ENCODE peak calls at places on chromosomes 16 and 17, in eight cellular contexts. Y is AG10803, G is fibroblast of the aortic adventitia, D is tibial artery, L is GM10248, F is fibroblast of pulmonary artery, N is cardiac muscle cell, C is astrocyte of the spinal cord. Z is an unnamed sample.
A peak's percentile ranks its signal among the peaks of the same experiment; 100 is the strongest.

GRCh38 chr17:49570540-49571242 is 5.0 kb upstream of the NXPH3 start:
- DNase-seq in Y (no peak), D (no peak), G (no peak), C (no peak), L (no peak), N (no peak), F (no peak), Z (no peak)

GRCh38 chr16:67668495-67669157 is 2.0 kb downstream of the C16orf86 start:
- DNase-seq in N (no peak), Y (no peak), C (no peak), G (no peak), L (no peak), D (no peak), F (no peak), Z (peak; percentile 50)

GRCh38 chr16:66070140-66070887 is 296.2 kb upstream of the CDH5 start:
- DNase-seq in F (peak; percentile 90), L (no peak), N (peak; percentile 97), G (peak; percentile 93), C (peak; percentile 33), Y (peak; percentile 85), D (no peak), Z (no peak)

GRCh38 chr16:57133101-57133500 is 40.7 kb downstream of the CPNE2 start:
- DNase-seq in Y (no peak), D (no peak), N (no peak), C (no peak), F (no peak), L (no peak), G (no peak), Z (no peak)

GRCh38 chr17:35931794-35932419 is 1.3 kb upstream of the RDM1 start:
- DNase-seq in G (peak; percentile 70), N (peak; percentile 90), Y (no peak), C (peak; percentile 34), L (no peak), F (peak; percentile 79), D (no peak), Z (no peak)

GRCh38 chr17:67353929-67354557 is 12.3 kb downstream of the PSMD12 start:
- DNase-seq in Y (no peak), G (no peak), L (no peak), C (no peak), N (no peak), D (no peak), F (no peak), Z (no peak)

GRCh38 chr16:12551946-12552345 is 251.7 kb downstream of the CPPED1 start:
- DNase-seq in N (peak; percentile 30), D (no peak), L (no peak), C (no peak), F (peak; percentile 29), G (no peak), Y (no peak), Z (no peak)

GRCh38 chr17:4920351-4921048 is 11.6 kb upstream of the GP1BA start:
- DNase-seq in C (no peak), N (peak; percentile 78), F (peak; percentile 69), Y (peak; percentile 66), G (peak; percentile 18), L (no peak), D (no peak), Z (no peak)

GRCh38 chr17:75240394-75241142 is 20.8 kb downstream of the GGA3 start:
- DNase-seq in D (no peak), C (peak; percentile 13), F (peak; percentile 37), Y (peak; percentile 24), L (peak; percentile 54), G (peak; percentile 68), N (peak; percentile 40), Z (peak; percentile 69)

GRCh38 chr17:64020068-64020766 is at the start of gene ICAM2:
- DNase-seq in C (no peak), D (no peak), F (no peak), L (peak; percentile 70), Y (no peak), N (no peak), G (no peak), Z (peak; percentile 96)

GRCh38 chr17:59830007-59830630 is 62.6 kb downstream of the TUBD1 start:
- DNase-seq in F (peak; percentile 83), L (no peak), D (peak; percentile 63), G (peak; percentile 85), N (peak; percentile 85), C (peak; percentile 83), Y (peak; percentile 88), Z (peak; percentile 54)

GRCh38 chr17:57522436-57523005 is 222.6 kb downstream of the CCDC182 start:
- DNase-seq in D (no peak), F (no peak), N (no peak), G (no peak), L (no peak), C (no peak), Y (no peak), Z (no peak)

GRCh38 chr16:69535123-69536050 is 30.4 kb upstream of the NFAT5 start:
- DNase-seq in N (peak; percentile 43), Y (peak; percentile 66), D (no peak), C (peak; percentile 47), F (peak; percentile 56), L (no peak), G (peak; percentile 51), Z (no peak)

GRCh38 chr17:39872700-39873099 is 4.7 kb downstream of the ZPBP2 start:
- DNase-seq in F (peak; percentile 33), Y (peak; percentile 28), N (peak; percentile 39), G (no peak), D (no peak), C (peak; percentile 12), L (no peak), Z (no peak)

GRCh38 chr16:67842509-67843342 is 606 bp downstream of the THAP11 start:
- DNase-seq in Y (peak; percentile 45), G (peak; percentile 54), F (peak; percentile 56), C (peak; percentile 58), D (peak; percentile 76), N (peak; percentile 66), L (peak; percentile 50), Z (peak; percentile 74)

GRCh38 chr16:53156516-53156915 is 101.7 kb downstream of the CHD9 start:
- DNase-seq in G (no peak), C (peak; percentile 45), Y (peak; percentile 50), F (no peak), L (no peak), D (no peak), N (no peak), Z (no peak)

GRCh38 chr17:45770632-45771472 is 13.3 kb upstream of the CRHR1 start:
- DNase-seq in C (no peak), D (no peak), N (no peak), G (no peak), Y (no peak), L (no peak), F (no peak), Z (no peak)

GRCh38 chr16:86048882-86049585 is 150.1 kb downstream of the IRF8 start:
- DNase-seq in N (no peak), D (no peak), F (no peak), L (no peak), G (no peak), C (no peak), Y (no peak), Z (peak; percentile 33)
- TF ChIP-seq CTCF in N (no peak), D (no peak), F (no peak), L (no peak), G (no peak), C (no peak), Y (no peak), Z (no peak)

DNA sequence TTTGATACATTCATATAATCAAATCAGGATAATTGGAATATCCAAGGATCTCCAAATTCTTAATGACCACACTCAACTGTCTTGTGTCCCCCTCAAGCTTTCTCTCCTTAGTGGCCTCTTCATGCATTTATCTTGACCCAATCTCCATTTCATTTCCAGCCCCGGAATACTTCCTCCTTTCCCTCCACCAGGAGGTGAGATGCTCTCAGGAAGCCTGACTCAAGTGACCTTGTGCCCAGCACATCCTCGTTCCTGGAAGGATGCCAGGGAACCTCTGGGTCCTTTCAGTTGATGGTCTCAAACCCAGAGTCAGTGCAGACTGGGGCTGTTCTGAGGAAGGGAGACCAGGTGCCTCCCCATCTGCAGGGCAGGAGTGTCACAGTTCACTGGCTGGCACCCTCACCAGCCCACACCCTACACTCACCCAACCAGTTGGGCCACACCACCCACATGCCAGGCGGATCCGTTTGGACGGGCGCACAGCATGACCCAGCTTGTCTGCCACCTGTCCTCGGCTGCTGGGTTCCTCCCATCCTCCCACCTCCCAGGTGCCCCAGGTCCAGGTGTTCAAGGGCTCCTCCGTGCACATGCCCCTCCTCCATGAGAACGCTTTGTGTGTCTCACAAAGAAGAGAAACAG is 14.0 kb upstream of the EMP2 start:
- DNase-seq in Y (no peak), N (no peak), G (no peak), L (no peak), D (no peak), C (no peak), F (no peak), Z (no peak)
- TF ChIP-seq CTCF in Y (no peak), N (no peak), G (no peak), L (no peak), D (no peak), C (no peak), F (no peak), Z (no peak)

DNA sequence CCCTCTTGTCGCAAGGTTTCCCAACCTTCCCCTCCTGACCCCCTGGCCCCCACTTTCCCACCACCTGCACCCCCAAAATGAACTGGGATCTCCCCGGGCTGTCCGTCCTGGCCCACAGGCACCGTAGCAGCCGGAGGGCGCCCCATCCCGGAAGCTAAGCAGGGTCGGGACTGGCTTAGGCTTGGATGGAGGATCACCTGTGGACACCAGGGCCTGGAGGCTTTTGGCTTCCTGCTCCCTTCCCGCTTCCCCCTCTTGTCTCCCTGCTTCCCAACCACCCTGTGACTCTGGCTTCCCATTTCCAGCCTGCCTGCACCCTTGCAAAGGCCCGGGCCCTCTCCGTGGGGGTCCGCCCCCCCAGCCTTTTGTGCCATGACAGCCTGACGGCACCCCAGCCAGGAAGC is 2291.3 kb downstream of the TP53TG3F start:
- DNase-seq in D (no peak), F (no peak), Y (no peak), N (no peak), G (no peak), C (no peak), L (peak; percentile 9), Z (no peak)
- TF ChIP-seq CTCF in D (no peak), F (no peak), Y (no peak), N (no peak), G (no peak), C (no peak), L (no peak), Z (no peak)

DNA sequence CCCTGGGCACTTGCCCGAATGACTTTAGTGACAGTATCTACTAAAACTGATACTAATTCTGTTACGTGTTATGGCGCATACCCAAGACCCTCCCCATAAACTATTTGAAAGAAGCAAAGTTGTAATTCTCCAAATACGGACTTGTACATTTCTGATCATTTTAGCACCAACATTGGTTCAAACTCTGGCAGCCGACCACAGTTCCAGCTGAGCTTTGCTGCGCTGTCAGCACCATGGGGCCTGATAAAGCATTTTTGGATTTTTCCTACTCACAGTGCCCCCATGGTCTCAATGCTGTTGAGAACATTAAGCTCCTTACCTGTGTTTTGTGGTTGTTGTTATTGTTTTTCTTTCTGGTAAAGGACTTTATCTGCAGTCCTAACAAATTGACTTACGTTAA is 460.7 kb downstream of the MAF start:
- DNase-seq in G (no peak), C (no peak), N (no peak), L (no peak), D (no peak), F (no peak), Y (no peak), Z (no peak)
- TF ChIP-seq CTCF in G (no peak), C (no peak), N (no peak), L (no peak), D (no peak), F (no peak), Y (no peak), Z (no peak)

GRCh38 chr16:62256406-62256805 is 220.2 kb upstream of the CDH8 start:
- DNase-seq in G (no peak), Y (no peak), L (no peak), D (no peak), C (no peak), N (no peak), F (no peak), Z (no peak)
- TF ChIP-seq CTCF in G (no peak), Y (no peak), L (no peak), D (no peak), C (peak; percentile 16), N (no peak), F (no peak), Z (no peak)